ENCODE peak calls at places on chromosomes 5 and 9, in six cellular contexts. Q is right cardiac atrium, I is GM23248, E is MM.1S, O is GM23338, W is ovary. S is an unnamed sample.

GRCh38 chr5:35029333-35029732 is 18.4 kb downstream of the AGXT2 start:
- DNase-seq in Q (no peak), I (peak), E (no peak), O (no peak), W (no peak), S (no peak)

GRCh38 chr5:118243613-118244012 is 744.7 kb downstream of the DTWD2 start:
- DNase-seq in Q (no peak), I (no peak), E (no peak), O (no peak), W (no peak), S (no peak)

GRCh38 chr5:167639213-167639612 is 652.2 kb upstream of the WWC1 start:
- DNase-seq in Q (no peak), I (peak), E (no peak), O (no peak), W (no peak), S (no peak)

GRCh38 chr9:127779136-127779981 is 893 bp upstream of the SH2D3C start:
- DNase-seq in Q (peak), I (peak), E (peak), O (no peak), W (no peak), S (no peak)

GRCh38 chr9:131254107-131254491 is 22.2 kb downstream of the FAM78A start:
- DNase-seq in Q (peak), I (no peak), E (no peak), O (peak), W (no peak), S (peak)

GRCh38 chr9:72271617-72272478 is 93.2 kb downstream of the ZFAND5 start:
- DNase-seq in Q (no peak), I (peak), E (peak), O (peak), W (peak), S (peak)

GRCh38 chr9:69936427-69936826 is 107.2 kb upstream of the MAMDC2 start:
- DNase-seq in Q (no peak), I (peak), E (no peak), O (no peak), W (no peak), S (no peak)

GRCh38 chr5:113050606-113051391 is 74.2 kb downstream of the DCP2 start:
- DNase-seq in Q (no peak), I (peak), E (peak), O (no peak), W (no peak), S (no peak)

GRCh38 chr5:135625486-135625885 is 46.7 kb upstream of the CXCL14 start:
- DNase-seq in Q (no peak), I (no peak), E (no peak), O (no peak), W (no peak), S (no peak)

GRCh38 chr5:91361055-91361701 is 21.9 kb downstream of the ARRDC3 start:
- DNase-seq in Q (no peak), I (no peak), E (peak), O (no peak), W (no peak), S (no peak)

GRCh38 chr5:37859805-37860204 is 20.0 kb upstream of the GDNF start:
- DNase-seq in Q (no peak), I (no peak), E (peak), O (no peak), W (no peak), S (no peak)

GRCh38 chr5:149886697-149887470 is 57.7 kb downstream of the PDE6A start:
- DNase-seq in Q (no peak), I (no peak), E (no peak), O (no peak), W (no peak), S (no peak)

GRCh38 chr5:74042559-74043357 is 416.8 kb downstream of the ARHGEF28 start:
- DNase-seq in Q (no peak), I (peak), E (no peak), O (no peak), W (no peak), S (no peak)

GRCh38 chr5:65037845-65038815 is 269.4 kb downstream of the CWC27 start:
- DNase-seq in Q (peak), I (peak), E (no peak), O (peak), W (peak), S (no peak)

GRCh38 chr9:79623799-79624721 is 52.3 kb downstream of the TLE4 start:
- DNase-seq in Q (peak), I (peak), E (no peak), O (no peak), W (no peak), S (peak)

GRCh38 chr9:36319806-36320205 is 61.6 kb upstream of the GNE start:
- DNase-seq in Q (no peak), I (peak), E (no peak), O (no peak), W (no peak), S (no peak)

GRCh38 chr5:111742595-111742994 is 14.4 kb downstream of the NREP start:
- DNase-seq in Q (no peak), I (peak), E (no peak), O (no peak), W (peak), S (no peak)

GRCh38 chr5:9441610-9442009 is 104.3 kb downstream of the SEMA5A start:
- DNase-seq in Q (no peak), I (peak), E (no peak), O (no peak), W (no peak), S (no peak)

GRCh38 chr5:6847896-6848295 is 134.7 kb downstream of the TENT4A start:
- DNase-seq in Q (no peak), I (no peak), E (peak), O (no peak), W (no peak), S (no peak)

GRCh38 chr5:133511653-133512235 is 100.6 kb downstream of the FSTL4 start:
- DNase-seq in Q (no peak), I (no peak), E (no peak), O (no peak), W (no peak), S (no peak)

GRCh38 chr5:134069553-134069952 is 44.9 kb upstream of the TCF7 start:
- DNase-seq in Q (no peak), I (no peak), E (no peak), O (no peak), W (no peak), S (no peak)

GRCh38 chr5:95621839-95622629 is 2.1 kb downstream of the GPR150 start:
- DNase-seq in Q (no peak), I (no peak), E (no peak), O (no peak), W (no peak), S (no peak)

GRCh38 chr9:86354882-86355399 is 731 bp upstream of the TUT7 start:
- DNase-seq in Q (no peak), I (peak), E (no peak), O (no peak), W (no peak), S (no peak)

GRCh38 chr5:78546597-78546996 is 102.0 kb downstream of the LHFPL2 start:
- DNase-seq in Q (no peak), I (no peak), E (no peak), O (no peak), W (no peak), S (no peak)

GRCh38 chr5:167998148-167998767 is 293.2 kb upstream of the WWC1 start:
- DNase-seq in Q (no peak), I (peak), E (no peak), O (no peak), W (no peak), S (peak)

GRCh38 chr9:131258186-131258585 is 18.1 kb downstream of the FAM78A start:
- DNase-seq in Q (peak), I (peak), E (no peak), O (peak), W (no peak), S (peak)

GRCh38 chr5:149654282-149654681 is 73.0 kb downstream of the ARHGEF37 start:
- DNase-seq in Q (no peak), I (no peak), E (no peak), O (no peak), W (no peak), S (no peak)

GRCh38 chr9:90098456-90098855 is 493.6 kb downstream of the GADD45G start:
- DNase-seq in Q (no peak), I (no peak), E (no peak), O (no peak), W (no peak), S (no peak)

GRCh38 chr5:6585168-6585567 is 47.7 kb downstream of the NSUN2 start:
- DNase-seq in Q (no peak), I (no peak), E (no peak), O (no peak), W (no peak), S (no peak)

GRCh38 chr5:90224342-90224741 is 185.2 kb downstream of the CETN3 start:
- DNase-seq in Q (no peak), I (no peak), E (no peak), O (no peak), W (no peak), S (no peak)

GRCh38 chr9:105676351-105676923 is 14.2 kb downstream of the TAL2 start:
- DNase-seq in Q (no peak), I (no peak), E (no peak), O (no peak), W (no peak), S (no peak)

GRCh38 chr9:5553211-5553610 is 42.9 kb downstream of the PDCD1LG2 start:
- DNase-seq in Q (no peak), I (peak), E (no peak), O (no peak), W (no peak), S (no peak)

GRCh38 chr9:70003786-70004185 is 39.9 kb upstream of the MAMDC2 start:
- DNase-seq in Q (no peak), I (peak), E (no peak), O (no peak), W (no peak), S (no peak)

GRCh38 chr9:121367651-121368510 is 2.2 kb downstream of the STOM start:
- DNase-seq in Q (no peak), I (peak), E (no peak), O (peak), W (no peak), S (no peak)

GRCh38 chr9:84121991-84122523 is 141.5 kb downstream of the RMI1 start:
- DNase-seq in Q (no peak), I (no peak), E (no peak), O (no peak), W (no peak), S (no peak)

GRCh38 chr9:93904649-93905472 is 50.3 kb downstream of the BARX1 start:
- DNase-seq in Q (no peak), I (no peak), E (no peak), O (no peak), W (no peak), S (no peak)

GRCh38 chr5:109215040-109215439 is 194.7 kb downstream of the PJA2 start:
- DNase-seq in Q (no peak), I (no peak), E (no peak), O (no peak), W (no peak), S (no peak)

GRCh38 chr5:89686081-89686765 is 723.3 kb downstream of the CETN3 start:
- DNase-seq in Q (no peak), I (no peak), E (no peak), O (no peak), W (no peak), S (no peak)

DNA sequence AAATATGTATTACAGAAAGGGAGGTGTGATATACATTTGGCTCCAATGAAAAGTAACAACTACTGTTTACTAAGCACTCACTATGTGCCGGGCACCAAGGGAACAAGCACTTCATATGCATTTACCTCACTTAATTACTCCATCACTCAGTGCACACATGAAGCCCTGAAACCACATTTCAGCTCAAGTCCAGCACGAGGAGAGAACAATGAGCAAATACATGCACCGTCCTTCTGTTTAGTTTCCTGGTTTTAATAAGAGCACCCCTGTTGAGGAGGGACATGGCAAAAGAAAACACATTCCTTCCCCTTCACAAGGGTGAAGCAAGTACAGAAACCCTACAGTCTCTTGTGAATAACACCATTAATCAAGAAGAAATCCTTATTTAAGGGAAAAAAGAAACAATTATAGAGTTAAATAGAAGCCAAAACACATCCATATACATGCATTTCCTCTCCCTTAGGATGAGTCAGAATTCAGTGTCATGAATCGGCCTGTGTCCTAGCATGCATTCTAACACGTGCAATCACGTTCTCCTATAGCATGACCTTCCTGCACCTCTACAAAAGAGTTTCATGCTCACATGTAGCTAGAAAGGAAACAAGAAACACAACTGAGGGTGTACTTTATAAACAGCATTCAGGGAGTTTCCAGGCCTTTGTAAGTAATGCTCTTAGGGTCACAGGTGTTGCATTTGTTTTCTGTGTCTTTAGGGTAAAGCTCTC is 411.6 kb downstream of the BNC2 start:
- DNase-seq in Q (no peak), I (peak), E (peak), O (no peak), W (no peak), S (no peak)
- H3K27ac ChIP-seq in Q (no peak), I (no peak), E (peak), O (no peak), W (no peak), S (no peak)

GRCh38 chr5:140012443-140012842 is 30.7 kb downstream of the NRG2 start:
- DNase-seq in Q (no peak), I (no peak), E (no peak), O (no peak), W (no peak), S (no peak)

GRCh38 chr5:140010798-140011197 is 32.3 kb downstream of the NRG2 start:
- DNase-seq in Q (no peak), I (no peak), E (no peak), O (no peak), W (no peak), S (no peak)

GRCh38 chr5:140014751-140015150 is 28.3 kb downstream of the NRG2 start:
- DNase-seq in Q (no peak), I (no peak), E (no peak), O (no peak), W (no peak), S (no peak)

GRCh38 chr5:140013536-140013935 is 29.6 kb downstream of the NRG2 start:
- DNase-seq in Q (no peak), I (no peak), E (no peak), O (no peak), W (no peak), S (no peak)

GRCh38 chr5:140011297-140011802 is 31.7 kb downstream of the NRG2 start:
- DNase-seq in Q (no peak), I (peak), E (peak), O (no peak), W (no peak), S (peak)
- H3K27ac ChIP-seq in Q (peak), I (no peak), E (peak), O (no peak), W (no peak), S (peak)

GRCh38 chr5:61449756-61450155 is 117.7 kb downstream of the ZSWIM6 start:
- DNase-seq in Q (no peak), I (peak), E (no peak), O (no peak), W (no peak), S (no peak)

GRCh38 chr5:61447780-61448495 is 115.9 kb downstream of the ZSWIM6 start:
- DNase-seq in Q (no peak), I (no peak), E (no peak), O (no peak), W (no peak), S (no peak)

GRCh38 chr5:61450880-61451279 is 118.8 kb downstream of the ZSWIM6 start:
- DNase-seq in Q (no peak), I (peak), E (no peak), O (no peak), W (no peak), S (peak)

GRCh38 chr5:61455179-61456006 is 123.3 kb downstream of the ZSWIM6 start:
- DNase-seq in Q (no peak), I (no peak), E (no peak), O (peak), W (no peak), S (no peak)

DNA sequence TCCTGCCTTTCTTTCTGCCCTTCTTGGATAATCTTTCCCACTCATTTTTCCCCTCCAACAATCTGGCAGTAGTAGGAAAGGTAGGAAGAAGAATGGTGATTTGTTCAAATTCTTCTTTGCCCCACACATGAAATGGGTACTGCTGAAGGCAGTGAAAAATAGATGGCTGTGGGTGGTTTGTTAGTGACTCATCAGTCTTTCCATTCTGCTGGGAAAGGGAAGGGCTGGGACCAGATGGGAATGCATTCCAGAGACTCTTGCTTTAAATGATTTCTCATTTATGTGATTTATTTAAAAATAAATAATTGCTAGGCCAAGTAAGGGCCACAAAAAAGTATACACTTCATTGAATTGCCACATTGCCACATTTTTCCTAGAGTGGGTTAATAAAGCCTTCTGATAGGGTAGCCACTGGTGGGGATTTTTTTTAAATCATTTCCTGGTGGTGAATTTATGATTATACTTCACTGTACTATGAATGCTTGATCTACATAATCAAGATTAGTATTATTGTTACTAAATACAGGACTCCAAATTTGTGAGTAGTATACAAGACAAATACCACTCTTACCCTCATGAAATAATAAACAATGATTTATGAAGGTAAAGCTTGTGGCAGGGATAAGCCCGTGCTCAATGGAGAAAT is 118.2 kb downstream of the ZSWIM6 start:
- DNase-seq in Q (no peak), I (peak), E (no peak), O (no peak), W (no peak), S (no peak)
- H3K27ac ChIP-seq in Q (no peak), I (peak), E (no peak), O (no peak), W (no peak), S (peak)

GRCh38 chr5:127186657-127187056 is 103.9 kb upstream of the MEGF10 start:
- DNase-seq in Q (no peak), I (no peak), E (no peak), O (no peak), W (no peak), S (no peak)
- H3K27ac ChIP-seq in Q (no peak), I (no peak), E (no peak), O (no peak), W (no peak), S (no peak)

DNA sequence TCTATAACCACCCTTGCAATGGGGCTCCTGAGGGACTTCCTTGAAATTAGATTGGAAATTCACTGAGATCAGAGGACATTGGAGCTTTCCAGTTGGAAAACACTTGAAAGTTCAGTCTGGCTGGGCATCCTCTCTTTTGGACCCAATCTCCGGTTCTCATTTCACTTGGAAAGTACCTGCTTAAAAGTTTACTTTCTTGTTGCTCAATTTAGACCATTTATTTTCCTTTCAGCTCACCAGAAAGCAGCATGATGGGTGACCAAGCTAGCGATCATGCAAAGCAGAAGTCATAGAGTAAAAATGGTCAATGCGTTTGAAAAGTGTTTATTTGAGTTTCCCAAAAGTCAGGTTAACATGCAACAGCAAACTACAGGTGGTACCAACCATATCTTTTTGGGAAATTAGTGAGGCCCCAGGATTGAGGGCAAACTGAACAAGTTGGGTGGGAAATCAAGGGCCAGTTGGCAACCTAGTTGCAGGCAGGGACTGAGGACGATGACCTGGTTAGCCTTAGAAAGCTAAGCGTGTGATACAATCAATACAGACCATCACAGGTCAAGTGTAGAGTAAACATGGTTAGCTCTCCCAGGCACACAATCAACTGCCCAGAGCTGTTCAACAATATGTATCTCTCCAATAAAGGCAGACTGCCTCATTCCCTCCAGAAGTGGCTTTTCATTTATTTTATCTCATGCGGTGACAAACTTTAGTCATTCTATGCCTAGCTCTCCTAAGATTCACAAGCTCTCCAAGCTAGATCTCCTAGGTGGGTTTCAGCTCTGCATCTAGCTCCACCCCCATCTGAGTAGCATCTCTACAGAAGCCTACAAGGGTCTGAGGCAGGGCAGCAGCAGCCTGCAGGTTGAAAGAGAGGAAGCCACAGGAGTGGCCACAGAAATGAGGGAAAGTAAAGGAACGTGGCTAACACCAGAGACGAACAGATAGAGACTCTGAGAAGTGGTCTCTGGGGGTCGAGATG is 136.9 kb downstream of the UGCG start:
- DNase-seq in Q (no peak), I (no peak), E (no peak), O (no peak), W (no peak), S (no peak)
- H3K27ac ChIP-seq in Q (no peak), I (peak), E (no peak), O (no peak), W (no peak), S (no peak)

S was measured in heart right ventricle.